ENCODE peak calls at places on chromosomes 7 and 10, in five cellular contexts. J is neural progenitor cell, M is MM.1S, O is fibroblast of mammary gland, I is GM23338. A is an unnamed sample.

GRCh38 chr10:98461500-98461842 is 14.7 kb upstream of the HPS1 start:
- DNase-seq in J (no peak), M (no peak), O (no peak), I (no peak), A (no peak)

GRCh38 chr10:77036993-77037734 is 600.4 kb downstream of the KCNMA1 start:
- DNase-seq in J (peak), M (peak), O (peak), I (peak), A (peak)

GRCh38 chr7:99478464-99479440 is 6.1 kb downstream of the ZNF789 start:
- DNase-seq in J (no peak), M (no peak), O (no peak), I (no peak), A (no peak)

GRCh38 chr7:31065840-31066239 is 13.7 kb downstream of the ADCYAP1R1 start:
- DNase-seq in J (no peak), M (no peak), O (no peak), I (no peak), A (no peak)

GRCh38 chr10:48604408-48605263 is at the start of gene ARHGAP22:
- DNase-seq in J (peak), M (peak), O (peak), I (peak), A (peak)

GRCh38 chr7:45347804-45348203 is 190.2 kb downstream of the RAMP3 start:
- DNase-seq in J (no peak), M (no peak), O (peak), I (no peak), A (no peak)

GRCh38 chr10:18211862-18212261 is 71.6 kb downstream of the CACNB2 start:
- DNase-seq in J (no peak), M (no peak), O (no peak), I (no peak), A (no peak)

GRCh38 chr7:81743201-81743600 is 26.6 kb downstream of the HGF start:
- DNase-seq in J (no peak), M (no peak), O (no peak), I (no peak), A (no peak)

GRCh38 chr10:117541909-117542705 is 439 bp upstream of the EMX2 start:
- DNase-seq in J (peak), M (no peak), O (peak), I (peak), A (no peak)

GRCh38 chr10:30455816-30456215 is 21.8 kb downstream of the MAP3K8 start:
- DNase-seq in J (no peak), M (peak), O (no peak), I (no peak), A (peak)

GRCh38 chr7:98563183-98563495 is 53.9 kb upstream of the NPTX2 start:
- DNase-seq in J (no peak), M (no peak), O (no peak), I (no peak), A (no peak)

GRCh38 chr7:988426-988911 is 5.5 kb downstream of the CYP2W1 start:
- DNase-seq in J (no peak), M (no peak), O (peak), I (no peak), A (no peak)

GRCh38 chr7:24502135-24502488 is 71.1 kb upstream of the PALS2 start:
- DNase-seq in J (no peak), M (no peak), O (peak), I (no peak), A (no peak)

GRCh38 chr7:94289071-94289470 is 105.6 kb upstream of the COL1A2 start:
- DNase-seq in J (peak), M (peak), O (peak), I (peak), A (peak)

GRCh38 chr7:142835487-142835886 is 19.4 kb upstream of the EPHB6 start:
- DNase-seq in J (no peak), M (no peak), O (no peak), I (peak), A (no peak)

GRCh38 chr10:1461016-1461415 is 276.3 kb downstream of the ADARB2 start:
- DNase-seq in J (no peak), M (no peak), O (no peak), I (no peak), A (no peak)

DNA sequence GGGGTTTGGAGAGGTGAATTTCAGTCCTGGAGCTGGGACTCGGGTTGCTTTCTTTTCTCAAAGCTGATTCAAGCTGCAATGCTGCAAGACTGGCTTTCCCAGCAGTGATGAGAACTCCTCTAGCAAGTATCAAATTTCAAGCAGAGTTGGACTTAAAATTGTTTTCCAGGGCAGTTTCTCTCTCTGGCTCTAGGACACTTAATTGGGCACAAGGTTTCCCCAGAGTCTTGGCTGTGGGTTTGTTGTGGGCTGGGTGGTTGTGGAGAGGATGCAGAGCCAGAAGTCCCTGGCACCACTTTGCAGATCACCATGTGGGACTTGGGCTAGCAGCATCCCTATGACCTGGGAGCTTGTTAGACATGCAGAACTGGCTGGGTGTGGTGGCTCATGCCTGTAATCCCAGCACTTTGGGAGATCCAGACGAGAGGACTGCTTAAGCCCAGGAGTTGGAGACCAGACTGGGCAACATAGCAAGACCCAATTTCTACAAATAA is 16.8 kb downstream of the AKR1B15 start:
- DNase-seq in J (no peak), M (no peak), O (peak), I (no peak), A (no peak)
- H3K4me3 ChIP-seq in J (no peak), M (no peak), O (no peak), I (no peak), A (no peak)

GRCh38 chr10:6408799-6409198 is 171.3 kb downstream of the PRKCQ start:
- DNase-seq in J (no peak), M (no peak), O (no peak), I (no peak), A (no peak)
- TF ChIP-seq CTCF in J (peak), M (no peak), O (peak), I (peak), A (no peak)

DNA sequence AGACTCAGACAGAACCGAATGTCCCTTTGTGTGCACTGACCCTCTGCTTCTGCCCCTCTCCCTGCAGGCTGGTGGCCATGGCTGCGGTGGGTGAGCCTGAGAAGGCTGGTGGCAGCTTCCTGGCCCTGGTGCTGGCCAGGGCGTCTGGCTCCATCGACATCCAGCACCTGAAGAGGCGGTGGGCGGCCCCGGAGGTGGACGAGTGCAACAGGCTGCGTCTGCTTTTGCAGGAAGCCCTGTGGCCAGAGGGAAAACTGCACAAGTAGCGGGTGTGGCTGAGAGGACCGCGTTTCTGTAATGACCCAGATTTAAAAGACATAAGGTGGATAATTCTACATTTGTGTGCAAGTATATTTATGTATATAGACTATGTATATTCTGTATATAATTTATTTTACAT is 89.2 kb downstream of the DYNC2I1 start:
- DNase-seq in J (no peak), M (no peak), O (no peak), I (peak), A (no peak)
- H3K4me3 ChIP-seq in J (no peak), M (no peak), O (no peak), I (no peak), A (no peak)

DNA sequence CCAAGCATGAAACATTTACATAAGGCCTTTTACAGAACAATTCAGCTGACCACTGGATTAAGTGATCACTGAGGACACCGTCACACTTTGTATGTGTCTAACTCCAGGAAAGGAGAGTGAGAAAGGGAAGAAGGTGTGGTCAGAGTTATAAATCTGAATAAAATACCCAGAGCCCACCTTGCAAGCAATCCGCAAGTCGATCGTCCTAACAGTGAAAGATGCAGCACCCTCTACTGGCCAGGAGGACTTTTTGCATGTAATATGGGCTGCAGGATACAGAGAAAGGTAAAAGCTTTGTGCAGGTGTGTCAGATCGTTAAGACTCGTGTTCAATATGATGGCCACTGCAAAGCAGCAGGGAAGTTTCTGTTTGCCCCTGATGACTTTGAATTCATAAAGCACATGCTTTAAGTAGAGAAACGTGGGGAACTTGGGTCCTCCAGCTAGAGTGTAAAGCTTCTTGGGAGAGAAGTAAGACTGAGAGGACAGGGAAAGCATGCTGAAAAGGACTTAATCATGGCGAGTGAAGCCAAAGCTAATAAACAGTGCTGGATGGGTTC is 68.5 kb upstream of the BMPER start:
- DNase-seq in J (no peak), M (peak), O (peak), I (peak), A (peak)
- TF ChIP-seq CTCF in J (peak), M (peak), O (peak), I (peak), A (peak)

A was measured in GM12865.